ENCODE peak calls at places on chromosomes 4 and X, in four cellular contexts. J, F, K and E are unnamed samples.

GRCh38 chr4:86688026-86688425 is 93.9 kb downstream of the PTPN13 start:
- DNase-seq in K (no peak), J (no peak), F (no peak), E (no peak)

GRCh38 chr4:48943387-48943786 is 36.8 kb upstream of the OCIAD2 start:
- DNase-seq in F (no peak), J (no peak), K (peak), E (no peak)

GRCh38 chr4:163343604-163344146 is at the start of gene NPY5R:
- DNase-seq in J (peak), K (no peak), F (no peak), E (no peak)

GRCh38 chr4:74933562-74934015 is 673 bp downstream of the PARM1 start:
- DNase-seq in J (peak), K (peak), F (no peak), E (no peak)

GRCh38 chrX:98380556-98380955 is 1496.8 kb downstream of the RPA4 start:
- DNase-seq in K (no peak), J (no peak), F (no peak), E (no peak)

GRCh38 chr4:16931906-16932305 is 33.5 kb upstream of the LDB2 start:
- DNase-seq in F (no peak), J (no peak), K (no peak), E (peak)

GRCh38 chrX:28491941-28492340 is 95.3 kb upstream of the IL1RAPL1 start:
- DNase-seq in K (no peak), J (no peak), F (no peak), E (no peak)

GRCh38 chr4:109671350-109671749 is 31.9 kb downstream of the CASP6 start:
- DNase-seq in F (no peak), J (no peak), K (peak), E (no peak)

GRCh38 chr4:151045907-151046306 is 30.8 kb upstream of the LRBA start:
- DNase-seq in F (no peak), K (no peak), J (no peak), E (no peak)

GRCh38 chr4:73912191-73912590 is 43.0 kb downstream of the CXCL1 start:
- DNase-seq in F (no peak), J (no peak), K (no peak), E (no peak)

GRCh38 chr4:188993871-188994270 is 854.6 kb downstream of the TRIML1 start:
- DNase-seq in J (no peak), F (no peak), K (no peak), E (no peak)

GRCh38 chrX:150607200-150607599 is 38.8 kb downstream of the MTM1 start:
- DNase-seq in K (no peak), J (no peak), F (no peak), E (no peak)

GRCh38 chr4:151928112-151928511 is 167.3 kb upstream of the GATB start:
- DNase-seq in K (no peak), F (no peak), J (no peak), E (no peak)

GRCh38 chr4:137749466-137749865 is 217.2 kb upstream of the PCDH18 start:
- DNase-seq in K (peak), F (no peak), J (no peak), E (peak)

GRCh38 chrX:144006811-144007210 is 122.9 kb downstream of the UBE2NL start:
- DNase-seq in K (peak), F (no peak), J (no peak), E (no peak)

GRCh38 chrX:16883487-16883804 is 13.3 kb upstream of the RBBP7 start:
- DNase-seq in J (no peak), K (no peak), F (no peak), E (no peak)

GRCh38 chr4:158936238-158936637 is 166.6 kb upstream of the RAPGEF2 start:
- DNase-seq in F (no peak), K (no peak), J (no peak), E (no peak)

DNA sequence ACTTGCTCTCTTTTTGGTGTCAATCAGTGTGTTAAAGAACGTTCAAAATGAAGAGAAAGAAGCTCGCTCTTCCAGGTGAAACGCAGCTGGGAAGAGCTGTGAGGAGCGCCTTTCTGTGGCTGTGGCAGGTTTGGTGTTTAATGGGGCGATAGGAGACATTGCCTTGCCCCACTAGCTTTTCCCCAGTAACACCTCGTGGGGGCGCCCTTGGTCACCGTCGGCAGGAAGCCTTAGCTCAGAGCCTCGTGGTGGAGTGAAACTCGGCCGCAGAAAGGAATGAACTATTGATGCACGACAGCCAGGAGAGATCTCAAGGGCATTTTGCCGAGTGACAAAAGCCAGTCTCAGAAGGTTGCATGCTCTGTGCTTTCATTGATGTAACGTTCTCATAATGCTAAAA is 65.1 kb downstream of the GPR143 start:
- DNase-seq in F (no peak), K (no peak), J (no peak), E (no peak)
- TF ChIP-seq CTCF in F (no peak), K (peak), J (no peak), E (no peak)

GRCh38 chr4:1855334-1856070 is 454 bp downstream of the LETM1 start:
- DNase-seq in K (no peak), F (no peak), J (peak), E (no peak)

GRCh38 chr4:1857931-1858330 is 2.0 kb upstream of the LETM1 start:
- DNase-seq in K (no peak), J (no peak), F (no peak), E (no peak)

GRCh38 chr4:1856920-1857699 is 1.2 kb upstream of the LETM1 start:
- DNase-seq in J (peak), F (no peak), K (peak), E (no peak)

GRCh38 chr4:1854752-1855151 is 1.2 kb downstream of the LETM1 start:
- DNase-seq in J (no peak), F (no peak), K (no peak), E (no peak)

GRCh38 chr4:1856071-1856919 is at the start of gene LETM1:
- DNase-seq in F (peak), K (peak), J (peak), E (peak)
- TF ChIP-seq CTCF in F (peak), K (peak), J (no peak), E (no peak)

DNA sequence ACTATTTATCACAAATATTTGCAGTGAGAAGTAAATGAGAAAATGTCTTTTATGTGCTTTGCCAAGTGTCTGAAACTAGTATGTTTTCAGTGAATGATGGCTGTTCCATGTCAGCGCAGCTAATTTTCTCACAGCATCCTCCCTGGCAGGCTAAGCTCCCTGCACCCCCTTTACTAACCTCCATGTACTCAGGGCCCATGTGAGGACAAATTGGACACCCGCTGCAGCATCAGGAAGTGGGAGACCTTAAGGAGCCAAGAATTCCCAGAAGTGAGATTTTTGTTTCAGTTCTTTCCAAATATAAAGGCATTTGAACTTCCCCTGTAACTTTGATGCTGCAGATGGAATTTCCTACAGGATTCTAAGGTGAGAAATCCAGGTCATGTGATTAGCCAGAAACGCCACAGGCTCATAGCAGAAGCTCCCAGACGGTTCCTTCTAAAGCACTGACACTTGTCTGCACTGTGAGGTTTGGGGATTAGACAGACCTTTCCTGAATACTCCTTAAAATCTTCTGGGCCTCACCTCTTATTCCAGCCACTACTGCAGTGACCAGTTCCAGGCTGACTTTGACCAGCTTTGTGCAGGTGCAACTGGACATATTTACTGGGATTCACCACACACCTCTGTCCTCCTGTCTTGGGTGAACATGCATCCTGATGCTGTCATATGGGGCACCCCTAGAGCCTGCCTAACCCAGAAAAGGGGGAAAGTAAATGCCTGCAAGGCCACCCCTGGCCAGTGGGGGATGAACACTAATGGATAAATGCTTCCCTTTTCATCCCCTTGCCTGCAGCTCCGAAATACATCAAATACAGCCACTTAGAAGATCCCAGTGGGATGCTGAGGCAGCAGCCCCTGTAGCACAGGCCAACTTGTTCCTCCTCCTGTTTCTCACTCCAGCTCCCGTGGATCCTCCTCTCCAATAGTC is 45.9 kb downstream of the LGI2 start:
- DNase-seq in F (no peak), K (no peak), J (no peak), E (no peak)
- TF ChIP-seq CTCF in F (no peak), K (peak), J (no peak), E (no peak)

GRCh38 chr4:104066533-104066932 is 346.7 kb upstream of the TACR3 start:
- DNase-seq in F (no peak), J (no peak), K (no peak), E (no peak)

GRCh38 chr4:104063341-104063740 is 343.6 kb upstream of the TACR3 start:
- DNase-seq in K (no peak), J (no peak), F (no peak), E (no peak)

GRCh38 chr4:104064650-104065577 is 345.1 kb upstream of the TACR3 start:
- DNase-seq in F (no peak), K (peak), J (peak), E (no peak)
- TF ChIP-seq CTCF in F (no peak), K (peak), J (peak), E (no peak)

GRCh38 chr4:76947369-76947768 is 2.2 kb upstream of the SEPTIN11 start:
- DNase-seq in F (no peak), J (no peak), K (peak), E (no peak)

GRCh38 chr4:76950846-76951321 is 1.3 kb downstream of the SEPTIN11 start:
- DNase-seq in K (peak), J (peak), F (no peak), E (no peak)

GRCh38 chr4:76949293-76950051 is at the start of gene SEPTIN11:
- DNase-seq in K (peak), J (peak), F (peak), E (peak)

GRCh38 chr4:76950052-76950845 is 697 bp downstream of the SEPTIN11 start:
- DNase-seq in F (no peak), J (peak), K (peak), E (no peak)

DNA sequence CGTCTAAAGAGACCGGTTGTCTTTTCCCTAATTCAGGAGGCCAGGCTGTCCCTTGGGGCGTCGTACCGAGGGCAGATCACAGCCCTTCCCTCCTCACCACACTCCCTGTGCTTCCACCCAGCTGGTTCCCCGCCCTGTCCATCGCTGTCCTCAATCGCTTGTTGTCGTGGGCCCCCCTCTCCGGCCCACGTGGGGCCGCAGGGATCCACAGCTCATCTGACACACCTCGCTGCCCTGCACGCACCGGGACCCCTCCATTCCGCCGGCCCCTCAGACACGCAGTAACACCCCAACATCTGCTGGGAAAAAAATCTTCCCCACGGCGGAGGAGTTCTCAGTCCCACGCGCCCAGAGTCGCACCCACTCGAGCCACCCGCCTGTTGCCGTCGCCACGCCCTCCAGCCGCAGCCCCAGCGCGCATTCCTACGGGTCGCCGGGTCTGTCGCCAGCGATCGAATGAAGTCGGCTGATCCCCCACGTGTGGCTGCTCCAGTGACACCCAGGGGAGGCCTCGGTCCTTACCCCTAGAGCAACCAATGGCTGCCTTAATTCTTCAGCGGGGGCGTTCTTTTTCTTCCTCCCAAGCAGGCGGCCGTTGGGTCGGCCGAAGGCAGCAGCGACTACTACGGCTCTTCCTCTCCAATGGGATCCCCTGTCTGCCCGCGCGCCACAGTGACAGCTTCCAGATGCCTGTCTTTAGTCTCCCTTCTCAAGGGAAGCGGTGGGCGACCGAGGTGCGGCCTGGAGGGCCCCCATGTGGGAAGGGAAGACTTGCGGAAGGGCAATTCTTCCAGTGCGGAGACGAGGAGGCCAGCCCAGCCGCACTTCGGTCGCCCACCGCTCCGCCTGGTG is 885 bp upstream of the SEPTIN11 start:
- DNase-seq in F (no peak), K (peak), J (peak), E (no peak)
- TF ChIP-seq CTCF in F (no peak), K (no peak), J (no peak), E (peak)

GRCh38 chrX:115957862-115958490 is 212.6 kb upstream of the AGTR2 start:
- DNase-seq in F (no peak), K (no peak), J (no peak), E (no peak)

GRCh38 chrX:115960440-115961084 is 210.0 kb upstream of the AGTR2 start:
- DNase-seq in F (no peak), K (no peak), J (no peak), E (no peak)

DNA sequence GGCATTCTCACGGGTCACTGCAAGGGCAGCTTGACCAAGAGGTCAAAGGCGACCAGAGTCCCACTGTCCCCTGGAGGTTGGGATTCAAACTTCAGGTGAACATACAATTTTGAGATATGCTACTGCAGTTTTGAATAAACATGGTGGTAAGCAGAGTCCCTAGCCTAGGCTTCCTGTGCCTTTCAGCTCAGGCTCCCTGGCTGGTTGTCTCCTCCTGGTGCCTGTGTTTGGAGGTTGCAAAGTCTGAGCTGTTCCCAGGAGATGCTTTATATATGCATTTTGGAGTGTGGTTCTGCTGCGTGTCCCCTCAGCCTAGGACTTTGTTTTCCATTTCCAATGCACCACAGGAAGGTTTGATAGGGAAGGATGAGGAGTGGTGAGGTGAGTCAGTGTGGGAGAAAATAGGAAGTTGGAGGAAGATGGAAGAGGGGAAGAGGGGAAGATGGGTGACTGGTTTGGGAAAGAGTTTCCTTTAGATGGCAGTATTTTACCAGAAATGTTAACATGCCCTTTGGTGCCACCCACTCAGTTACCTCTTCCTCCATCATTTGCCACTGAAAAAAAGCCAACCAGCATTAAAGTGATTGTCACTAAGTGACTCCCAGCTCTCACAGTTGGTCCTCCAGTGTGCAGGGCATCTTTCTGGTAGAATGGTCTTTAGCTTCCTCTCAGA is 211.7 kb upstream of the AGTR2 start:
- DNase-seq in K (no peak), J (no peak), F (no peak), E (no peak)
- TF ChIP-seq CTCF in K (no peak), J (no peak), F (no peak), E (no peak)

GRCh38 chrX:50888884-50889283 is 21.7 kb upstream of the BMP15 start:
- DNase-seq in F (no peak), J (no peak), K (no peak), E (no peak)

GRCh38 chrX:50893466-50893865 is 17.1 kb upstream of the BMP15 start:
- DNase-seq in F (no peak), K (no peak), J (no peak), E (no peak)

GRCh38 chrX:50889582-50889981 is 21.0 kb upstream of the BMP15 start:
- DNase-seq in K (no peak), F (no peak), J (no peak), E (no peak)
- TF ChIP-seq CTCF in K (no peak), F (no peak), J (no peak), E (no peak)